ENCODE peak calls at places on chromosome 20, in nine cellular contexts. O is OCI-LY7, B is PC-3, C is hepatocyte, F is GM23338, U is HCT116, W is neural progenitor cell, L is MM.1S, V is SK-N-SH. A is an unnamed sample.

GRCh38 chr20:38350879-38351775 is 4.8 kb downstream of the LBP start:
- DNase-seq in O (no peak), B (no peak), C (no peak), F (no peak), U (no peak), W (no peak), L (no peak), V (no peak), A (no peak)

GRCh38 chr20:51446230-51446629 is 96.3 kb downstream of the NFATC2 start:
- DNase-seq in O (no peak), B (no peak), C (no peak), F (no peak), U (no peak), W (no peak), L (no peak), V (no peak), A (peak)

GRCh38 chr20:4962257-4962855 is 39.0 kb downstream of the SLC23A2 start:
- DNase-seq in O (peak), B (no peak), C (no peak), F (no peak), U (no peak), W (no peak), L (peak), V (no peak), A (no peak)

GRCh38 chr20:32481311-32482103 is 103.6 kb downstream of the NOL4L start:
- DNase-seq in O (no peak), B (no peak), C (peak), F (no peak), U (no peak), W (peak), L (no peak), V (peak), A (peak)

GRCh38 chr20:49698477-49698876 is 15.2 kb downstream of the B4GALT5 start:
- DNase-seq in O (no peak), B (no peak), C (no peak), F (no peak), U (no peak), W (no peak), L (no peak), V (no peak), A (no peak)

GRCh38 chr20:17589161-17589834 is 19.4 kb downstream of the DSTN start:
- DNase-seq in O (no peak), B (no peak), C (no peak), F (no peak), U (no peak), W (no peak), L (no peak), V (no peak), A (peak)

GRCh38 chr20:39421571-39422099 is 459.5 kb downstream of the DHX35 start:
- DNase-seq in O (no peak), B (no peak), C (no peak), F (no peak), U (no peak), W (no peak), L (no peak), V (no peak), A (peak)

GRCh38 chr20:20338133-20338730 is 29.7 kb upstream of the INSM1 start:
- DNase-seq in O (no peak), B (no peak), C (no peak), F (no peak), U (no peak), W (no peak), L (no peak), V (no peak), A (no peak)

GRCh38 chr20:59148713-59149493 is 14.7 kb upstream of the ZNF831 start:
- DNase-seq in O (no peak), B (no peak), C (no peak), F (no peak), U (no peak), W (no peak), L (no peak), V (no peak), A (no peak)

GRCh38 chr20:38986663-38987062 is 24.5 kb downstream of the DHX35 start:
- DNase-seq in O (no peak), B (no peak), C (no peak), F (no peak), U (no peak), W (no peak), L (peak), V (no peak), A (no peak)

GRCh38 chr20:22836877-22837276 is 198.2 kb upstream of the SSTR4 start:
- DNase-seq in O (no peak), B (peak), C (peak), F (no peak), U (no peak), W (no peak), L (no peak), V (no peak), A (peak)

GRCh38 chr20:47741669-47742345 is 43.5 kb downstream of the SULF2 start:
- DNase-seq in O (no peak), B (no peak), C (no peak), F (no peak), U (no peak), W (no peak), L (no peak), V (no peak), A (no peak)

GRCh38 chr20:58511364-58511763 is 3.8 kb downstream of the APCDD1L start:
- DNase-seq in O (no peak), B (no peak), C (peak), F (no peak), U (no peak), W (no peak), L (no peak), V (peak), A (peak)

GRCh38 chr20:6673071-6673470 is 94.4 kb upstream of the BMP2 start:
- DNase-seq in O (no peak), B (no peak), C (no peak), F (no peak), U (no peak), W (no peak), L (no peak), V (no peak), A (no peak)

GRCh38 chr20:50594591-50595432 is 84.6 kb downstream of the PTPN1 start:
- DNase-seq in O (peak), B (no peak), C (no peak), F (peak), U (no peak), W (no peak), L (no peak), V (no peak), A (no peak)

GRCh38 chr20:8943638-8944037 is 125.2 kb upstream of the PLCB4 start:
- DNase-seq in O (no peak), B (no peak), C (no peak), F (no peak), U (no peak), W (no peak), L (no peak), V (no peak), A (no peak)

GRCh38 chr20:41395669-41396664 is 29.3 kb upstream of the EMILIN3 start:
- DNase-seq in O (no peak), B (no peak), C (no peak), F (peak), U (no peak), W (peak), L (no peak), V (no peak), A (peak)

GRCh38 chr20:58705525-58705924 is 12.9 kb downstream of the NPEPL1 start:
- DNase-seq in O (no peak), B (no peak), C (no peak), F (no peak), U (no peak), W (no peak), L (no peak), V (peak), A (no peak)

GRCh38 chr20:51643390-51643789 is 100.9 kb upstream of the NFATC2 start:
- DNase-seq in O (no peak), B (no peak), C (no peak), F (no peak), U (no peak), W (no peak), L (no peak), V (no peak), A (no peak)

GRCh38 chr20:35568645-35569044 is 26.8 kb downstream of the ERGIC3 start:
- DNase-seq in O (peak), B (peak), C (peak), F (peak), U (peak), W (peak), L (peak), V (peak), A (peak)

GRCh38 chr20:63025534-63026331 is 19.0 kb upstream of the BHLHE23 start:
- DNase-seq in O (no peak), B (peak), C (no peak), F (peak), U (no peak), W (no peak), L (no peak), V (peak), A (peak)

GRCh38 chr20:9287826-9288225 is 218.9 kb downstream of the PLCB4 start:
- DNase-seq in O (no peak), B (peak), C (no peak), F (no peak), U (no peak), W (no peak), L (no peak), V (no peak), A (no peak)

GRCh38 chr20:13220194-13220856 is 749 bp upstream of the ISM1 start:
- DNase-seq in O (no peak), B (no peak), C (peak), F (peak), U (no peak), W (peak), L (no peak), V (peak), A (peak)

GRCh38 chr20:774016-774679 is 5.8 kb upstream of the SLC52A3 start:
- DNase-seq in O (no peak), B (no peak), C (no peak), F (no peak), U (no peak), W (no peak), L (no peak), V (no peak), A (no peak)

GRCh38 chr20:2485662-2486061 is 15.1 kb upstream of the SNRPB start:
- DNase-seq in O (no peak), B (no peak), C (no peak), F (no peak), U (no peak), W (no peak), L (no peak), V (no peak), A (no peak)

GRCh38 chr20:40706977-40707582 is 18.0 kb upstream of the MAFB start:
- DNase-seq in O (peak), B (peak), C (peak), F (peak), U (peak), W (peak), L (no peak), V (no peak), A (peak)

GRCh38 chr20:8860011-8860495 is 208.8 kb upstream of the PLCB4 start:
- DNase-seq in O (no peak), B (peak), C (no peak), F (no peak), U (no peak), W (no peak), L (no peak), V (no peak), A (peak)

GRCh38 chr20:1804554-1804956 is 90.7 kb upstream of the SIRPA start:
- DNase-seq in O (no peak), B (no peak), C (no peak), F (no peak), U (no peak), W (no peak), L (no peak), V (no peak), A (no peak)

GRCh38 chr20:32356935-32357868 is 929 bp upstream of the ASXL1 start:
- DNase-seq in O (no peak), B (peak), C (peak), F (peak), U (peak), W (no peak), L (no peak), V (peak), A (peak)

GRCh38 chr20:46358336-46359058 is 47.9 kb downstream of the ELMO2 start:
- DNase-seq in O (no peak), B (no peak), C (no peak), F (no peak), U (no peak), W (no peak), L (no peak), V (no peak), A (no peak)

GRCh38 chr20:38168791-38169589 is 3.9 kb upstream of the TGM2 start:
- DNase-seq in O (no peak), B (peak), C (no peak), F (no peak), U (no peak), W (no peak), L (no peak), V (no peak), A (peak)

GRCh38 chr20:46013826-46014516 is 5.3 kb downstream of the MMP9 start:
- DNase-seq in O (peak), B (peak), C (peak), F (peak), U (peak), W (peak), L (peak), V (peak), A (peak)

GRCh38 chr20:47441774-47442150 is 59.9 kb upstream of the NCOA3 start:
- DNase-seq in O (no peak), B (no peak), C (no peak), F (no peak), U (no peak), W (no peak), L (no peak), V (no peak), A (no peak)

GRCh38 chr20:9996944-9997343 is 37.8 kb upstream of the ANKEF1 start:
- DNase-seq in O (no peak), B (peak), C (no peak), F (no peak), U (no peak), W (no peak), L (no peak), V (no peak), A (peak)

GRCh38 chr20:672975-673604 is 2.5 kb downstream of the SCRT2 start:
- DNase-seq in O (peak), B (peak), C (no peak), F (peak), U (no peak), W (no peak), L (no peak), V (peak), A (no peak)

GRCh38 chr20:10093087-10093591 is 58.4 kb downstream of the ANKEF1 start:
- DNase-seq in O (no peak), B (peak), C (peak), F (no peak), U (no peak), W (no peak), L (no peak), V (no peak), A (peak)

GRCh38 chr20:17837179-17837578 is 131.4 kb downstream of the SNX5 start:
- DNase-seq in O (no peak), B (no peak), C (no peak), F (no peak), U (no peak), W (no peak), L (no peak), V (no peak), A (no peak)

GRCh38 chr20:36010745-36011326 is 42.4 kb downstream of the CNBD2 start:
- DNase-seq in O (no peak), B (no peak), C (no peak), F (no peak), U (no peak), W (peak), L (no peak), V (no peak), A (no peak)

GRCh38 chr20:37096415-37097039 is 730 bp upstream of the RBL1 start:
- DNase-seq in O (peak), B (no peak), C (no peak), F (no peak), U (no peak), W (peak), L (peak), V (no peak), A (no peak)
- H3K4me3 ChIP-seq in O (peak), B (peak), C (peak), F (peak), U (peak), W (peak), L (peak), V (peak), A (peak)

DNA sequence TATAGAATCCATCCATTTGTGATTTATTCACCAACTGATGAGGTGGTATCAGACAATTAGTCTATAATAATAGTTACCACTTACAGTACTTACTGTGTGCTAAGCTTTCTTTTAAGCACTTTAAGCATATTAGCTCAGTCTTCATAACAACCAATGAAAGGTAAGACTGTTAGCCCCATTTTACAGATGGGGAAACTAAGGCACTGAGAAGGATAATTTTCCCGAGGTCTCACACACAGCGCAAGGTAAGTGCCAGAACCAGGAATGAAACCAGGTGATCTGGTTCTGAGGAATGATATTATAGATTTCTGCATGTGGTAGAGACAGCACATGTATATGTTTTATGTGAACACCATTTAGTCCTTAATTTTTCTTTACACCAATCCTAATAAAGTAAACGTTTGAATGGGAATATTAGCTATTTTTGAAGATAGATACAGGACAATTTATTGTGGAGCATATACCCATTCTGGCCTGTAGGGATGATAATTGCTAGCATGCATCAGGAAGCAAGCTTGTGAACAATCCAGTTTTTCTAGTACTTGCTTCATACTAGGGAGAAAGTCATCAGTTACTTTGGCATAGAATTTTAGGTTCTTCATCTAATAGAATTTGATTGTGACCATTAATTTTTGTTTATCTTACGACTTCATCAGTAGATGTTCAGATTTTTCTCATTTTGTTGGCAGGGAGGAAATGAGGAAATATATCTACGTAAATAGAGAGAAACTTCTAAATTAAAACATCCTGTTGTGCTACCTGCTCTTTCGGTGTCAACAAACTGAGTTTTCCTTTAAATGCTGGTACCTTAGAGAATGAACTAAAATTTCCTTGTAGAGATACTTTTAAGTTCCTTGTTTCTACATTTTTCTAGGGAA is 3.0 kb downstream of the YWHAB start:
- DNase-seq in O (peak), B (peak), C (peak), F (no peak), U (no peak), W (no peak), L (no peak), V (peak), A (peak)
- TF ChIP-seq EZH2phosphoT487 in O (no peak), B (no peak), C (no peak), F (no peak), U (no peak), W (no peak), L (no peak), V (no peak), A (no peak)

GRCh38 chr20:53611449-53611894 is 17.8 kb upstream of the ZNF217 start:
- DNase-seq in O (peak), B (peak), C (peak), F (peak), U (peak), W (peak), L (peak), V (peak), A (peak)

GRCh38 chr20:53608071-53608455 is 14.4 kb upstream of the ZNF217 start:
- DNase-seq in O (no peak), B (no peak), C (no peak), F (no peak), U (no peak), W (no peak), L (no peak), V (no peak), A (no peak)

GRCh38 chr20:53609501-53610445 is 16.1 kb upstream of the ZNF217 start:
- DNase-seq in O (peak), B (peak), C (peak), F (peak), U (no peak), W (peak), L (peak), V (no peak), A (peak)

GRCh38 chr20:53606364-53606985 is 12.8 kb upstream of the ZNF217 start:
- DNase-seq in O (no peak), B (peak), C (no peak), F (no peak), U (no peak), W (no peak), L (no peak), V (no peak), A (peak)

DNA sequence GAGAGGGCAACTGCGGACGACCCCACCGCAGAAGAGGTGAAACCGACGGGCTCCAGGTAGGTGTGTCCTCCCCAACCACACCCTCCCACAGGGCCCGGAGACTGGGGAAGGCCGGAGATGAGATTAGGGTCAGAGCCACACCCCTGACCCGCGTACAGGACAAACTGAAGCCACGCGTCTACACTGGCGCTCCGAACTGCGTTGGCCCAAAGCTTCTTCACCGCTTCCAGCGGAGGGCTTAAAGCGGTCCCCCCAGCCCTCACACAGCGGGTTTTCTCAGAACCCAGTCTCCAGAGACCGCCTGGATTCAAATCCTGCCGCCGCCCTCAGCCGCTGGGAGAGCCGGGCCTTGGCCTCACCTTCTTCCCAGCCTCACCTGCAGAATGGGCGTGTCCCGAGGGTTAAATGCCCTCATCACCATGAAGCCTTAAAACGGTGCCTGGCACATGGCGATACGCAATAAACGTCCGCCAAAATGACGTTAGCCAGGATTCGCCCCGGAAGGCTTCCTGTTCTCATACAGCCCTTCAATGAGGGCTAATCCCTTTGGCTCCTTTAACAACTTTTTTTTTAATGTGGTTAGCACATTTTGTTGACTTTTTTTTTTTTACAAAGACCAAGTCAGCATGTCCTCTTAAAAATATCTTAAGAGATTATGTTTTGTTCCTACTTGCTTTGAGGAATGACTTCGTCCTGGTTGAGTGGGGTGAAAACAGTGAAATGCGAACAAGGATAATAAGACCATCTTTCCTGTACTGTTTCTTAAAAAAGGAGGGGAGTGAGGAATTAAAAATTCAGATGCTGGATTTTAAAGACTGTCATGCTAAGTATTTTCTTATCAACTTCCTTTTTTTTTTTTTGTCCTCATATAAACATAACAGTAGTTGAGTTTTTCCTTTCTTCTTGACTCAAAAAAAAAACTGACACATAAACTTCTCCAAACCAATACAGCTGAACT is 15.1 kb upstream of the ZNF217 start:
- DNase-seq in O (no peak), B (no peak), C (peak), F (peak), U (no peak), W (no peak), L (no peak), V (no peak), A (peak)
- H3K4me3 ChIP-seq in O (peak), B (peak), C (no peak), F (no peak), U (no peak), W (no peak), L (peak), V (no peak), A (peak)

GRCh38 chr20:25000268-25000801 is 7.8 kb upstream of the APMAP start:
- DNase-seq in O (no peak), B (peak), C (peak), F (no peak), U (no peak), W (no peak), L (no peak), V (no peak), A (peak)
- TF ChIP-seq EZH2phosphoT487 in O (no peak), B (no peak), C (no peak), F (no peak), U (no peak), W (no peak), L (no peak), V (no peak), A (no peak)